ENCODE peak calls at places on chromosome X, in five cellular contexts. One of them, this sample, is unnamed.

GRCh38 chrX:40127052-40127451 is 29.3 kb upstream of the BCOR start:
- DNase-seq in astrocyte of the spinal cord: no peak
- DNase-seq in cardiac fibroblast: no peak
- DNase-seq in anterior cingulate cortex: no peak
- DNase-seq in fibroblast of the conjunctiva: no peak
- DNase-seq in this sample: no peak

GRCh38 chrX:9378980-9379696 is 85.7 kb upstream of the TBL1X start:
- DNase-seq in astrocyte of the spinal cord: no peak
- DNase-seq in cardiac fibroblast: peak
- DNase-seq in anterior cingulate cortex: no peak
- DNase-seq in fibroblast of the conjunctiva: no peak
- DNase-seq in this sample: no peak

GRCh38 chrX:120517936-120518335 is 42.8 kb downstream of the CUL4B start:
- DNase-seq in astrocyte of the spinal cord: peak
- DNase-seq in cardiac fibroblast: peak
- DNase-seq in anterior cingulate cortex: no peak
- DNase-seq in fibroblast of the conjunctiva: peak
- DNase-seq in this sample: no peak

GRCh38 chrX:40285876-40286275 is 188.1 kb upstream of the BCOR start:
- DNase-seq in astrocyte of the spinal cord: no peak
- DNase-seq in cardiac fibroblast: no peak
- DNase-seq in anterior cingulate cortex: no peak
- DNase-seq in fibroblast of the conjunctiva: no peak
- DNase-seq in this sample: no peak

GRCh38 chrX:136879001-136879667 is 1.4 kb downstream of the RBMX start:
- DNase-seq in astrocyte of the spinal cord: no peak
- DNase-seq in cardiac fibroblast: peak
- DNase-seq in anterior cingulate cortex: no peak
- DNase-seq in fibroblast of the conjunctiva: no peak
- DNase-seq in this sample: no peak

GRCh38 chrX:150547511-150548115 is 20.8 kb upstream of the MTM1 start:
- DNase-seq in astrocyte of the spinal cord: peak
- DNase-seq in cardiac fibroblast: peak
- DNase-seq in anterior cingulate cortex: peak
- DNase-seq in fibroblast of the conjunctiva: peak
- DNase-seq in this sample: no peak

GRCh38 chrX:1481636-1482529 is 29.2 kb upstream of the ASMTL start:
- DNase-seq in astrocyte of the spinal cord: peak
- DNase-seq in cardiac fibroblast: peak
- DNase-seq in anterior cingulate cortex: no peak
- DNase-seq in fibroblast of the conjunctiva: peak
- DNase-seq in this sample: peak

GRCh38 chrX:140040397-140040796 is 75.1 kb upstream of the CXorf66 start:
- DNase-seq in astrocyte of the spinal cord: peak
- DNase-seq in cardiac fibroblast: no peak
- DNase-seq in anterior cingulate cortex: no peak
- DNase-seq in fibroblast of the conjunctiva: no peak
- DNase-seq in this sample: no peak

GRCh38 chrX:63561425-63561824 is 210.3 kb upstream of the SPIN4 start:
- DNase-seq in astrocyte of the spinal cord: no peak
- DNase-seq in cardiac fibroblast: peak
- DNase-seq in anterior cingulate cortex: no peak
- DNase-seq in fibroblast of the conjunctiva: no peak
- DNase-seq in this sample: no peak

GRCh38 chrX:8245411-8245810 is 74.3 kb upstream of the VCX2 start:
- DNase-seq in astrocyte of the spinal cord: no peak
- DNase-seq in cardiac fibroblast: no peak
- DNase-seq in anterior cingulate cortex: no peak
- DNase-seq in fibroblast of the conjunctiva: no peak
- DNase-seq in this sample: no peak

GRCh38 chrX:41335590-41336331 is 1.8 kb downstream of the DDX3X start:
- DNase-seq in astrocyte of the spinal cord: peak
- DNase-seq in cardiac fibroblast: no peak
- DNase-seq in anterior cingulate cortex: no peak
- DNase-seq in fibroblast of the conjunctiva: no peak
- DNase-seq in this sample: no peak

GRCh38 chrX:129577473-129577872 is 37.4 kb downstream of the OCRL start:
- DNase-seq in astrocyte of the spinal cord: peak
- DNase-seq in cardiac fibroblast: peak
- DNase-seq in anterior cingulate cortex: no peak
- DNase-seq in fibroblast of the conjunctiva: peak
- DNase-seq in this sample: no peak

GRCh38 chrX:24153175-24153795 is 3.8 kb downstream of the ZFX start:
- DNase-seq in astrocyte of the spinal cord: no peak
- DNase-seq in cardiac fibroblast: no peak
- DNase-seq in anterior cingulate cortex: no peak
- DNase-seq in fibroblast of the conjunctiva: no peak
- DNase-seq in this sample: no peak

GRCh38 chrX:39133971-39134370 is 332.7 kb downstream of the MID1IP1 start:
- DNase-seq in astrocyte of the spinal cord: no peak
- DNase-seq in cardiac fibroblast: no peak
- DNase-seq in anterior cingulate cortex: no peak
- DNase-seq in fibroblast of the conjunctiva: no peak
- DNase-seq in this sample: no peak

This sample was measured in SK-N-MC.